ENCODE peak calls at places on chromosomes 2 and 18, in nine cellular contexts. One of them, this sample, is unnamed.
A peak's percentile ranks its signal among the peaks of the same experiment; 100 is the strongest.

GRCh38 chr2:225399509-225399908 is at the start of gene NYAP2:
- DNase-seq in neural progenitor cell: peak; percentile 16
- DNase-seq in HT1080: no peak
- DNase-seq in body of pancreas: peak; percentile 11
- DNase-seq in AML-193: no peak
- DNase-seq in foreskin fibroblast: no peak
- DNase-seq in stimulated activated CD8-positive, alpha-beta memory T cell treated with anti-CD3 and anti-CD28 coated beads, Interleukin-2, amount 100 ng/mL, for 1 hour: no peak
- DNase-seq in dermis blood vessel endothelial cell: no peak
- DNase-seq in activated naive CD4-positive, alpha-beta T cell: no peak
- DNase-seq in this sample: no peak

GRCh38 chr2:177084607-177085006 is 128.0 kb upstream of the HNRNPA3 start:
- DNase-seq in neural progenitor cell: no peak
- DNase-seq in HT1080: no peak
- DNase-seq in body of pancreas: no peak
- DNase-seq in AML-193: no peak
- DNase-seq in foreskin fibroblast: no peak
- DNase-seq in stimulated activated CD8-positive, alpha-beta memory T cell treated with anti-CD3 and anti-CD28 coated beads, Interleukin-2, amount 100 ng/mL, for 1 hour: no peak
- DNase-seq in dermis blood vessel endothelial cell: no peak
- DNase-seq in activated naive CD4-positive, alpha-beta T cell: no peak
- DNase-seq in this sample: no peak

GRCh38 chr2:132703396-132703795 is 33.4 kb upstream of the LYPD1 start:
- DNase-seq in neural progenitor cell: no peak
- DNase-seq in HT1080: no peak
- DNase-seq in body of pancreas: no peak
- DNase-seq in AML-193: no peak
- DNase-seq in foreskin fibroblast: no peak
- DNase-seq in stimulated activated CD8-positive, alpha-beta memory T cell treated with anti-CD3 and anti-CD28 coated beads, Interleukin-2, amount 100 ng/mL, for 1 hour: no peak
- DNase-seq in dermis blood vessel endothelial cell: no peak
- DNase-seq in activated naive CD4-positive, alpha-beta T cell: no peak
- DNase-seq in this sample: no peak

GRCh38 chr2:215870986-215871385 is 142.4 kb downstream of the MREG start:
- DNase-seq in neural progenitor cell: peak; percentile 33
- DNase-seq in HT1080: peak; percentile 34
- DNase-seq in body of pancreas: no peak
- DNase-seq in AML-193: no peak
- DNase-seq in foreskin fibroblast: peak; percentile 41
- DNase-seq in stimulated activated CD8-positive, alpha-beta memory T cell treated with anti-CD3 and anti-CD28 coated beads, Interleukin-2, amount 100 ng/mL, for 1 hour: no peak
- DNase-seq in dermis blood vessel endothelial cell: peak; percentile 27
- DNase-seq in activated naive CD4-positive, alpha-beta T cell: no peak
- DNase-seq in this sample: no peak

GRCh38 chr2:8550932-8551621 is 130.8 kb upstream of the ID2 start:
- DNase-seq in neural progenitor cell: no peak
- DNase-seq in HT1080: no peak
- DNase-seq in body of pancreas: no peak
- DNase-seq in AML-193: no peak
- DNase-seq in foreskin fibroblast: no peak
- DNase-seq in stimulated activated CD8-positive, alpha-beta memory T cell treated with anti-CD3 and anti-CD28 coated beads, Interleukin-2, amount 100 ng/mL, for 1 hour: no peak
- DNase-seq in dermis blood vessel endothelial cell: no peak
- DNase-seq in activated naive CD4-positive, alpha-beta T cell: no peak
- DNase-seq in this sample: no peak

GRCh38 chr2:151408788-151409600 is 708 bp upstream of the RIF1 start:
- DNase-seq in neural progenitor cell: no peak
- DNase-seq in HT1080: no peak
- DNase-seq in body of pancreas: no peak
- DNase-seq in AML-193: no peak
- DNase-seq in foreskin fibroblast: no peak
- DNase-seq in stimulated activated CD8-positive, alpha-beta memory T cell treated with anti-CD3 and anti-CD28 coated beads, Interleukin-2, amount 100 ng/mL, for 1 hour: no peak
- DNase-seq in dermis blood vessel endothelial cell: no peak
- DNase-seq in activated naive CD4-positive, alpha-beta T cell: no peak
- DNase-seq in this sample: no peak

GRCh38 chr2:201698588-201699226 is at the start of gene MPP4:
- DNase-seq in neural progenitor cell: no peak
- DNase-seq in HT1080: peak; percentile 70
- DNase-seq in body of pancreas: no peak
- DNase-seq in AML-193: no peak
- DNase-seq in foreskin fibroblast: peak; percentile 73
- DNase-seq in stimulated activated CD8-positive, alpha-beta memory T cell treated with anti-CD3 and anti-CD28 coated beads, Interleukin-2, amount 100 ng/mL, for 1 hour: no peak
- DNase-seq in dermis blood vessel endothelial cell: peak; percentile 76
- DNase-seq in activated naive CD4-positive, alpha-beta T cell: no peak
- DNase-seq in this sample: no peak

GRCh38 chr18:34740724-34741123 is 30.6 kb downstream of the DTNA start:
- DNase-seq in neural progenitor cell: no peak
- DNase-seq in HT1080: no peak
- DNase-seq in body of pancreas: no peak
- DNase-seq in AML-193: no peak
- DNase-seq in foreskin fibroblast: no peak
- DNase-seq in stimulated activated CD8-positive, alpha-beta memory T cell treated with anti-CD3 and anti-CD28 coated beads, Interleukin-2, amount 100 ng/mL, for 1 hour: no peak
- DNase-seq in dermis blood vessel endothelial cell: no peak
- DNase-seq in activated naive CD4-positive, alpha-beta T cell: no peak
- DNase-seq in this sample: no peak

GRCh38 chr2:191037351-191037750 is 23.4 kb upstream of the STAT1 start:
- DNase-seq in neural progenitor cell: no peak
- DNase-seq in HT1080: no peak
- DNase-seq in body of pancreas: no peak
- DNase-seq in AML-193: no peak
- DNase-seq in foreskin fibroblast: peak; percentile 64
- DNase-seq in stimulated activated CD8-positive, alpha-beta memory T cell treated with anti-CD3 and anti-CD28 coated beads, Interleukin-2, amount 100 ng/mL, for 1 hour: no peak
- DNase-seq in dermis blood vessel endothelial cell: no peak
- DNase-seq in activated naive CD4-positive, alpha-beta T cell: no peak
- DNase-seq in this sample: no peak

GRCh38 chr2:104890092-104890393 is 36.1 kb downstream of the POU3F3 start:
- DNase-seq in neural progenitor cell: no peak
- DNase-seq in HT1080: no peak
- DNase-seq in body of pancreas: no peak
- DNase-seq in AML-193: no peak
- DNase-seq in foreskin fibroblast: no peak
- DNase-seq in stimulated activated CD8-positive, alpha-beta memory T cell treated with anti-CD3 and anti-CD28 coated beads, Interleukin-2, amount 100 ng/mL, for 1 hour: no peak
- DNase-seq in dermis blood vessel endothelial cell: no peak
- DNase-seq in activated naive CD4-positive, alpha-beta T cell: no peak
- DNase-seq in this sample: no peak

GRCh38 chr18:9335255-9336045 is 877 bp downstream of the TWSG1 start:
- DNase-seq in neural progenitor cell: peak; percentile 3
- DNase-seq in HT1080: no peak
- DNase-seq in body of pancreas: no peak
- DNase-seq in AML-193: no peak
- DNase-seq in foreskin fibroblast: peak; percentile 32
- DNase-seq in stimulated activated CD8-positive, alpha-beta memory T cell treated with anti-CD3 and anti-CD28 coated beads, Interleukin-2, amount 100 ng/mL, for 1 hour: no peak
- DNase-seq in dermis blood vessel endothelial cell: no peak
- DNase-seq in activated naive CD4-positive, alpha-beta T cell: no peak
- DNase-seq in this sample: no peak

GRCh38 chr18:68436485-68436884 is 278.4 kb downstream of the TMX3 start:
- DNase-seq in neural progenitor cell: no peak
- DNase-seq in HT1080: peak; percentile 61
- DNase-seq in body of pancreas: no peak
- DNase-seq in AML-193: no peak
- DNase-seq in foreskin fibroblast: peak; percentile 84
- DNase-seq in stimulated activated CD8-positive, alpha-beta memory T cell treated with anti-CD3 and anti-CD28 coated beads, Interleukin-2, amount 100 ng/mL, for 1 hour: no peak
- DNase-seq in dermis blood vessel endothelial cell: no peak
- DNase-seq in activated naive CD4-positive, alpha-beta T cell: no peak
- DNase-seq in this sample: no peak

GRCh38 chr2:65351234-65351947 is 81.0 kb downstream of the SPRED2 start:
- DNase-seq in neural progenitor cell: no peak
- DNase-seq in HT1080: no peak
- DNase-seq in body of pancreas: no peak
- DNase-seq in AML-193: no peak
- DNase-seq in foreskin fibroblast: peak; percentile 35
- DNase-seq in stimulated activated CD8-positive, alpha-beta memory T cell treated with anti-CD3 and anti-CD28 coated beads, Interleukin-2, amount 100 ng/mL, for 1 hour: no peak
- DNase-seq in dermis blood vessel endothelial cell: no peak
- DNase-seq in activated naive CD4-positive, alpha-beta T cell: no peak
- DNase-seq in this sample: peak; percentile 34

GRCh38 chr2:210635257-210635656 is 78.9 kb downstream of the CPS1 start:
- DNase-seq in neural progenitor cell: no peak
- DNase-seq in HT1080: no peak
- DNase-seq in body of pancreas: no peak
- DNase-seq in AML-193: no peak
- DNase-seq in foreskin fibroblast: no peak
- DNase-seq in stimulated activated CD8-positive, alpha-beta memory T cell treated with anti-CD3 and anti-CD28 coated beads, Interleukin-2, amount 100 ng/mL, for 1 hour: no peak
- DNase-seq in dermis blood vessel endothelial cell: no peak
- DNase-seq in activated naive CD4-positive, alpha-beta T cell: no peak
- DNase-seq in this sample: no peak

GRCh38 chr2:160505236-160505635 is 11.6 kb upstream of the RBMS1 start:
- DNase-seq in neural progenitor cell: no peak
- DNase-seq in HT1080: peak; percentile 43
- DNase-seq in body of pancreas: no peak
- DNase-seq in AML-193: no peak
- DNase-seq in foreskin fibroblast: no peak
- DNase-seq in stimulated activated CD8-positive, alpha-beta memory T cell treated with anti-CD3 and anti-CD28 coated beads, Interleukin-2, amount 100 ng/mL, for 1 hour: no peak
- DNase-seq in dermis blood vessel endothelial cell: no peak
- DNase-seq in activated naive CD4-positive, alpha-beta T cell: no peak
- DNase-seq in this sample: no peak

GRCh38 chr2:230410861-230411464 is 5.0 kb upstream of the SP100 start:
- DNase-seq in neural progenitor cell: no peak
- DNase-seq in HT1080: no peak
- DNase-seq in body of pancreas: no peak
- DNase-seq in AML-193: no peak
- DNase-seq in foreskin fibroblast: no peak
- DNase-seq in stimulated activated CD8-positive, alpha-beta memory T cell treated with anti-CD3 and anti-CD28 coated beads, Interleukin-2, amount 100 ng/mL, for 1 hour: no peak
- DNase-seq in dermis blood vessel endothelial cell: no peak
- DNase-seq in activated naive CD4-positive, alpha-beta T cell: no peak
- DNase-seq in this sample: no peak

GRCh38 chr2:55047677-55048299 is 2.5 kb downstream of the RTN4 start:
- DNase-seq in neural progenitor cell: no peak
- DNase-seq in HT1080: peak; percentile 43
- DNase-seq in body of pancreas: peak; percentile 41
- DNase-seq in AML-193: peak; percentile 89
- DNase-seq in foreskin fibroblast: peak; percentile 46
- DNase-seq in stimulated activated CD8-positive, alpha-beta memory T cell treated with anti-CD3 and anti-CD28 coated beads, Interleukin-2, amount 100 ng/mL, for 1 hour: no peak
- DNase-seq in dermis blood vessel endothelial cell: peak; percentile 55
- DNase-seq in activated naive CD4-positive, alpha-beta T cell: no peak
- DNase-seq in this sample: no peak

GRCh38 chr2:36951574-36951973 is 14.8 kb downstream of the STRN start:
- DNase-seq in neural progenitor cell: no peak
- DNase-seq in HT1080: peak; percentile 74
- DNase-seq in body of pancreas: no peak
- DNase-seq in AML-193: no peak
- DNase-seq in foreskin fibroblast: peak; percentile 64
- DNase-seq in stimulated activated CD8-positive, alpha-beta memory T cell treated with anti-CD3 and anti-CD28 coated beads, Interleukin-2, amount 100 ng/mL, for 1 hour: no peak
- DNase-seq in dermis blood vessel endothelial cell: peak; percentile 52
- DNase-seq in activated naive CD4-positive, alpha-beta T cell: no peak
- DNase-seq in this sample: no peak

GRCh38 chr18:47912343-47912742 is 18.1 kb downstream of the SMAD2 start:
- DNase-seq in neural progenitor cell: no peak
- DNase-seq in HT1080: no peak
- DNase-seq in body of pancreas: no peak
- DNase-seq in AML-193: no peak
- DNase-seq in foreskin fibroblast: no peak
- DNase-seq in stimulated activated CD8-positive, alpha-beta memory T cell treated with anti-CD3 and anti-CD28 coated beads, Interleukin-2, amount 100 ng/mL, for 1 hour: no peak
- DNase-seq in dermis blood vessel endothelial cell: no peak
- DNase-seq in activated naive CD4-positive, alpha-beta T cell: no peak
- DNase-seq in this sample: no peak

GRCh38 chr2:112621792-112622527 is 23.8 kb upstream of the SLC20A1 start:
- DNase-seq in neural progenitor cell: peak; percentile 12
- DNase-seq in HT1080: peak; percentile 78
- DNase-seq in body of pancreas: no peak
- DNase-seq in AML-193: no peak
- DNase-seq in foreskin fibroblast: peak; percentile 86
- DNase-seq in stimulated activated CD8-positive, alpha-beta memory T cell treated with anti-CD3 and anti-CD28 coated beads, Interleukin-2, amount 100 ng/mL, for 1 hour: no peak
- DNase-seq in dermis blood vessel endothelial cell: no peak
- DNase-seq in activated naive CD4-positive, alpha-beta T cell: no peak
- DNase-seq in this sample: no peak

GRCh38 chr2:156437272-156437671 is 1.1 kb downstream of the GPD2 start:
- DNase-seq in neural progenitor cell: peak; percentile 5
- DNase-seq in HT1080: no peak
- DNase-seq in body of pancreas: peak; percentile 16
- DNase-seq in AML-193: peak; percentile 87
- DNase-seq in foreskin fibroblast: peak; percentile 78
- DNase-seq in stimulated activated CD8-positive, alpha-beta memory T cell treated with anti-CD3 and anti-CD28 coated beads, Interleukin-2, amount 100 ng/mL, for 1 hour: no peak
- DNase-seq in dermis blood vessel endothelial cell: no peak
- DNase-seq in activated naive CD4-positive, alpha-beta T cell: no peak
- DNase-seq in this sample: no peak

This sample was measured in retinal pigment epithelial cell.